ENCODE peak calls at places on chromosomes 1 and 21, in nine cellular contexts. One of them, this sample, is unnamed.

GRCh38 chr21:21200939-21201610 is 202.9 kb downstream of the NCAM2 start:
- DNase-seq in thyroid gland: no peak
- DNase-seq in CD8-positive, alpha-beta T cell: no peak
- DNase-seq in T47D: no peak
- DNase-seq in HS-27A: no peak
- DNase-seq in stimulated activated CD8-positive, alpha-beta memory T cell treated with anti-CD3 and anti-CD28 coated beads, Interleukin-4, amount 100 ng/mL, for 1 hour: no peak
- DNase-seq in T-cell: no peak
- DNase-seq in iPS-NIHi11: no peak
- DNase-seq in GM12865: no peak
- DNase-seq in this sample: no peak

GRCh38 chr1:62687421-62687902 is 724 bp downstream of the DOCK7 start:
- DNase-seq in T-cell: peak
- DNase-seq in GM12865: peak
- DNase-seq in thyroid gland: peak
- DNase-seq in iPS-NIHi11: peak
- DNase-seq in T47D: no peak
- DNase-seq in CD8-positive, alpha-beta T cell: peak
- DNase-seq in stimulated activated CD8-positive, alpha-beta memory T cell treated with anti-CD3 and anti-CD28 coated beads, Interleukin-4, amount 100 ng/mL, for 1 hour: no peak
- DNase-seq in HS-27A: no peak
- DNase-seq in this sample: peak

GRCh38 chr1:217095050-217095622 is 371.9 kb upstream of the ESRRG start:
- DNase-seq in CD8-positive, alpha-beta T cell: no peak
- DNase-seq in T47D: no peak
- DNase-seq in HS-27A: no peak
- DNase-seq in stimulated activated CD8-positive, alpha-beta memory T cell treated with anti-CD3 and anti-CD28 coated beads, Interleukin-4, amount 100 ng/mL, for 1 hour: no peak
- DNase-seq in thyroid gland: no peak
- DNase-seq in GM12865: no peak
- DNase-seq in T-cell: no peak
- DNase-seq in iPS-NIHi11: no peak
- DNase-seq in this sample: no peak

GRCh38 chr1:89279011-89279466 is 6.4 kb upstream of the GBP5 start:
- DNase-seq in T-cell: no peak
- DNase-seq in CD8-positive, alpha-beta T cell: no peak
- DNase-seq in HS-27A: no peak
- DNase-seq in stimulated activated CD8-positive, alpha-beta memory T cell treated with anti-CD3 and anti-CD28 coated beads, Interleukin-4, amount 100 ng/mL, for 1 hour: no peak
- DNase-seq in GM12865: no peak
- DNase-seq in T47D: no peak
- DNase-seq in iPS-NIHi11: no peak
- DNase-seq in thyroid gland: no peak
- DNase-seq in this sample: no peak

GRCh38 chr1:232872738-232873137 is 67.5 kb downstream of the MAP10 start:
- DNase-seq in stimulated activated CD8-positive, alpha-beta memory T cell treated with anti-CD3 and anti-CD28 coated beads, Interleukin-4, amount 100 ng/mL, for 1 hour: no peak
- DNase-seq in T47D: no peak
- DNase-seq in CD8-positive, alpha-beta T cell: no peak
- DNase-seq in HS-27A: no peak
- DNase-seq in thyroid gland: no peak
- DNase-seq in GM12865: no peak
- DNase-seq in T-cell: no peak
- DNase-seq in iPS-NIHi11: no peak
- DNase-seq in this sample: no peak

GRCh38 chr1:245878585-245878984 is 628.5 kb downstream of the SMYD3 start:
- DNase-seq in GM12865: no peak
- DNase-seq in CD8-positive, alpha-beta T cell: no peak
- DNase-seq in T47D: no peak
- DNase-seq in T-cell: no peak
- DNase-seq in stimulated activated CD8-positive, alpha-beta memory T cell treated with anti-CD3 and anti-CD28 coated beads, Interleukin-4, amount 100 ng/mL, for 1 hour: no peak
- DNase-seq in thyroid gland: no peak
- DNase-seq in HS-27A: no peak
- DNase-seq in iPS-NIHi11: no peak
- DNase-seq in this sample: no peak

GRCh38 chr1:201348211-201348566 is 29.3 kb downstream of the TNNT2 start:
- DNase-seq in T47D: peak
- DNase-seq in thyroid gland: peak
- DNase-seq in HS-27A: peak
- DNase-seq in GM12865: peak
- DNase-seq in T-cell: no peak
- DNase-seq in iPS-NIHi11: peak
- DNase-seq in CD8-positive, alpha-beta T cell: no peak
- DNase-seq in stimulated activated CD8-positive, alpha-beta memory T cell treated with anti-CD3 and anti-CD28 coated beads, Interleukin-4, amount 100 ng/mL, for 1 hour: no peak
- DNase-seq in this sample: peak

GRCh38 chr1:151715726-151716404 is 738 bp downstream of the CELF3 start:
- DNase-seq in iPS-NIHi11: peak
- DNase-seq in HS-27A: no peak
- DNase-seq in stimulated activated CD8-positive, alpha-beta memory T cell treated with anti-CD3 and anti-CD28 coated beads, Interleukin-4, amount 100 ng/mL, for 1 hour: no peak
- DNase-seq in T-cell: no peak
- DNase-seq in GM12865: peak
- DNase-seq in CD8-positive, alpha-beta T cell: no peak
- DNase-seq in T47D: no peak
- DNase-seq in thyroid gland: no peak
- DNase-seq in this sample: peak

GRCh38 chr21:42220138-42220701 is 1.3 kb downstream of the ABCG1 start:
- DNase-seq in thyroid gland: peak
- DNase-seq in iPS-NIHi11: peak
- DNase-seq in GM12865: peak
- DNase-seq in T47D: peak
- DNase-seq in T-cell: peak
- DNase-seq in CD8-positive, alpha-beta T cell: peak
- DNase-seq in HS-27A: no peak
- DNase-seq in stimulated activated CD8-positive, alpha-beta memory T cell treated with anti-CD3 and anti-CD28 coated beads, Interleukin-4, amount 100 ng/mL, for 1 hour: no peak
- DNase-seq in this sample: peak

GRCh38 chr1:181485276-181486097 is 2.2 kb downstream of the CACNA1E start:
- DNase-seq in HS-27A: no peak
- DNase-seq in T-cell: no peak
- DNase-seq in stimulated activated CD8-positive, alpha-beta memory T cell treated with anti-CD3 and anti-CD28 coated beads, Interleukin-4, amount 100 ng/mL, for 1 hour: no peak
- DNase-seq in iPS-NIHi11: peak
- DNase-seq in T47D: peak
- DNase-seq in thyroid gland: peak
- DNase-seq in GM12865: peak
- DNase-seq in CD8-positive, alpha-beta T cell: no peak
- DNase-seq in this sample: peak

GRCh38 chr1:39919545-39919944 is 17.8 kb upstream of the MYCL start:
- DNase-seq in T-cell: peak
- DNase-seq in T47D: peak
- DNase-seq in thyroid gland: peak
- DNase-seq in GM12865: peak
- DNase-seq in HS-27A: no peak
- DNase-seq in iPS-NIHi11: peak
- DNase-seq in stimulated activated CD8-positive, alpha-beta memory T cell treated with anti-CD3 and anti-CD28 coated beads, Interleukin-4, amount 100 ng/mL, for 1 hour: peak
- DNase-seq in CD8-positive, alpha-beta T cell: peak
- DNase-seq in this sample: peak

GRCh38 chr1:30538906-30539855 is 184.2 kb downstream of the MATN1 start:
- DNase-seq in stimulated activated CD8-positive, alpha-beta memory T cell treated with anti-CD3 and anti-CD28 coated beads, Interleukin-4, amount 100 ng/mL, for 1 hour: no peak
- DNase-seq in T-cell: no peak
- DNase-seq in T47D: no peak
- DNase-seq in GM12865: no peak
- DNase-seq in iPS-NIHi11: no peak
- DNase-seq in thyroid gland: no peak
- DNase-seq in HS-27A: no peak
- DNase-seq in CD8-positive, alpha-beta T cell: no peak
- DNase-seq in this sample: no peak

GRCh38 chr1:22529901-22530621 is 33.2 kb upstream of the EPHA8 start:
- DNase-seq in HS-27A: no peak
- DNase-seq in stimulated activated CD8-positive, alpha-beta memory T cell treated with anti-CD3 and anti-CD28 coated beads, Interleukin-4, amount 100 ng/mL, for 1 hour: no peak
- DNase-seq in T-cell: no peak
- DNase-seq in GM12865: no peak
- DNase-seq in T47D: no peak
- DNase-seq in iPS-NIHi11: no peak
- DNase-seq in CD8-positive, alpha-beta T cell: no peak
- DNase-seq in thyroid gland: no peak
- DNase-seq in this sample: peak

GRCh38 chr1:226248091-226248490 is 24.6 kb downstream of the MIXL1 start:
- DNase-seq in T-cell: no peak
- DNase-seq in stimulated activated CD8-positive, alpha-beta memory T cell treated with anti-CD3 and anti-CD28 coated beads, Interleukin-4, amount 100 ng/mL, for 1 hour: no peak
- DNase-seq in GM12865: peak
- DNase-seq in iPS-NIHi11: no peak
- DNase-seq in thyroid gland: no peak
- DNase-seq in CD8-positive, alpha-beta T cell: no peak
- DNase-seq in HS-27A: no peak
- DNase-seq in T47D: no peak
- DNase-seq in this sample: no peak

GRCh38 chr21:37139902-37140301 is 66.8 kb downstream of the TTC3 start:
- DNase-seq in CD8-positive, alpha-beta T cell: no peak
- DNase-seq in stimulated activated CD8-positive, alpha-beta memory T cell treated with anti-CD3 and anti-CD28 coated beads, Interleukin-4, amount 100 ng/mL, for 1 hour: no peak
- DNase-seq in T-cell: no peak
- DNase-seq in GM12865: no peak
- DNase-seq in iPS-NIHi11: peak
- DNase-seq in T47D: no peak
- DNase-seq in thyroid gland: no peak
- DNase-seq in HS-27A: no peak
- DNase-seq in this sample: no peak

GRCh38 chr1:41529621-41530395 is 45.3 kb upstream of the EDN2 start:
- DNase-seq in GM12865: no peak
- DNase-seq in T47D: no peak
- DNase-seq in T-cell: no peak
- DNase-seq in iPS-NIHi11: no peak
- DNase-seq in CD8-positive, alpha-beta T cell: no peak
- DNase-seq in thyroid gland: no peak
- DNase-seq in stimulated activated CD8-positive, alpha-beta memory T cell treated with anti-CD3 and anti-CD28 coated beads, Interleukin-4, amount 100 ng/mL, for 1 hour: no peak
- DNase-seq in HS-27A: no peak
- DNase-seq in this sample: no peak

GRCh38 chr1:203364013-203364730 is 13.2 kb upstream of the FMOD start:
- DNase-seq in HS-27A: no peak
- DNase-seq in CD8-positive, alpha-beta T cell: no peak
- DNase-seq in GM12865: no peak
- DNase-seq in stimulated activated CD8-positive, alpha-beta memory T cell treated with anti-CD3 and anti-CD28 coated beads, Interleukin-4, amount 100 ng/mL, for 1 hour: no peak
- DNase-seq in thyroid gland: no peak
- DNase-seq in iPS-NIHi11: no peak
- DNase-seq in T47D: no peak
- DNase-seq in T-cell: no peak
- DNase-seq in this sample: no peak

GRCh38 chr1:84853743-84854721 is 39.0 kb downstream of the LPAR3 start:
- DNase-seq in thyroid gland: no peak
- DNase-seq in HS-27A: peak
- DNase-seq in iPS-NIHi11: no peak
- DNase-seq in T47D: no peak
- DNase-seq in GM12865: peak
- DNase-seq in stimulated activated CD8-positive, alpha-beta memory T cell treated with anti-CD3 and anti-CD28 coated beads, Interleukin-4, amount 100 ng/mL, for 1 hour: no peak
- DNase-seq in CD8-positive, alpha-beta T cell: peak
- DNase-seq in T-cell: no peak
- DNase-seq in this sample: peak

GRCh38 chr1:198657550-198658064 is 18.8 kb downstream of the PTPRC start:
- DNase-seq in thyroid gland: no peak
- DNase-seq in T-cell: no peak
- DNase-seq in HS-27A: peak
- DNase-seq in GM12865: peak
- DNase-seq in stimulated activated CD8-positive, alpha-beta memory T cell treated with anti-CD3 and anti-CD28 coated beads, Interleukin-4, amount 100 ng/mL, for 1 hour: no peak
- DNase-seq in iPS-NIHi11: no peak
- DNase-seq in T47D: no peak
- DNase-seq in CD8-positive, alpha-beta T cell: no peak
- DNase-seq in this sample: no peak